ENCODE peak calls at places on chromosomes 2 and 18, in five cellular contexts. F is K562, T is HCT116, W is GM12878, S is H1. L is an unnamed sample.

GRCh38 chr18:68262697-68263293 is 452.1 kb downstream of the TMX3 start:
- DNase-seq in F (no peak), S (no peak), W (no peak), T (no peak), L (no peak)

GRCh38 chr18:77448046-77448445 is 198.4 kb downstream of the GALR1 start:
- DNase-seq in T (no peak), W (no peak), S (no peak), F (no peak), L (no peak)

GRCh38 chr2:57141269-57141668 is 905.3 kb upstream of the VRK2 start:
- DNase-seq in F (no peak), W (no peak), T (no peak), S (no peak), L (no peak)

GRCh38 chr2:74227646-74228045 is 29.2 kb downstream of the MTHFD2 start:
- DNase-seq in T (no peak), W (no peak), S (no peak), F (peak), L (no peak)

GRCh38 chr18:23502516-23503037 is 734 bp upstream of the RMC1 start:
- DNase-seq in T (no peak), F (peak), W (no peak), S (no peak), L (no peak)

GRCh38 chr2:204487447-204488229 is 57.6 kb upstream of the PARD3B start:
- DNase-seq in T (no peak), S (no peak), F (no peak), W (no peak), L (no peak)

GRCh38 chr18:13688191-13689136 is 37.9 kb downstream of the FAM210A start:
- DNase-seq in W (no peak), T (no peak), S (no peak), F (no peak), L (no peak)

GRCh38 chr2:168198476-168199192 is 48.8 kb downstream of the STK39 start:
- DNase-seq in W (no peak), F (no peak), T (peak), S (no peak), L (no peak)

GRCh38 chr18:55908790-55909408 is 320.9 kb upstream of the TCF4 start:
- DNase-seq in F (no peak), T (no peak), S (no peak), W (no peak), L (no peak)

GRCh38 chr2:29802976-29803375 is 118.4 kb downstream of the ALK start:
- DNase-seq in T (no peak), S (no peak), F (no peak), W (no peak), L (no peak)

GRCh38 chr2:107363811-107364210 is 462.9 kb upstream of the RGPD4 start:
- DNase-seq in F (no peak), T (no peak), S (no peak), W (no peak), L (no peak)

GRCh38 chr2:230798769-230799399 is 65.9 kb upstream of the ITM2C start:
- DNase-seq in W (no peak), T (no peak), F (peak), S (no peak), L (peak)

GRCh38 chr18:33804258-33804657 is 226.2 kb downstream of the ASXL3 start:
- DNase-seq in S (no peak), T (no peak), F (peak), W (no peak), L (peak)

GRCh38 chr18:55319517-55319905 is 268.5 kb downstream of the TCF4 start:
- DNase-seq in W (no peak), S (no peak), F (no peak), T (no peak), L (no peak)

GRCh38 chr2:68726608-68727367 is 7.8 kb upstream of the ARHGAP25 start:
- DNase-seq in F (no peak), S (no peak), T (no peak), W (peak), L (no peak)

GRCh38 chr2:16508061-16508851 is 157.4 kb downstream of the CYRIA start:
- DNase-seq in T (no peak), F (peak), W (no peak), S (peak), L (peak)

GRCh38 chr2:169712791-169713227 is 18.5 kb downstream of the PHOSPHO2 start:
- DNase-seq in S (no peak), F (no peak), T (no peak), W (no peak), L (no peak)

GRCh38 chr2:222448806-222449205 is 24.5 kb downstream of the SGPP2 start:
- DNase-seq in S (no peak), T (no peak), W (no peak), F (no peak), L (no peak)

GRCh38 chr2:164030623-164031022 is 294.8 kb upstream of the FIGN start:
- DNase-seq in S (no peak), W (no peak), F (no peak), T (no peak), L (no peak)

GRCh38 chr18:621181-621580 is 24.4 kb downstream of the CLUL1 start:
- DNase-seq in F (peak), W (no peak), T (no peak), S (no peak), L (no peak)

GRCh38 chr2:109028738-109029443 is 39.9 kb upstream of the EDAR start:
- DNase-seq in S (no peak), W (no peak), T (no peak), F (no peak), L (no peak)

GRCh38 chr2:19189391-19189790 is 169.0 kb downstream of the OSR1 start:
- DNase-seq in F (no peak), T (no peak), W (no peak), S (no peak), L (no peak)

GRCh38 chr18:59141294-59142068 is 1.8 kb downstream of the SEC11C start:
- DNase-seq in W (no peak), T (no peak), S (no peak), F (no peak), L (no peak)

GRCh38 chr2:121803503-121803902 is 48.1 kb downstream of the TSN start:
- DNase-seq in W (no peak), T (no peak), S (no peak), F (no peak), L (no peak)

GRCh38 chr18:45997689-45998088 is 30.6 kb upstream of the EPG5 start:
- DNase-seq in T (no peak), W (no peak), F (no peak), S (no peak), L (no peak)

GRCh38 chr2:208807756-208808155 is 401.2 kb downstream of the PTH2R start:
- DNase-seq in W (no peak), S (no peak), F (no peak), T (no peak), L (no peak)

GRCh38 chr2:101064868-101065549 is 62.9 kb downstream of the RPL31 start:
- DNase-seq in T (peak), F (no peak), S (no peak), W (no peak), L (no peak)

GRCh38 chr2:129717560-129718128 is 261.8 kb upstream of the RAB6C start:
- DNase-seq in T (no peak), S (peak), W (no peak), F (no peak), L (no peak)

GRCh38 chr2:95799892-95800291 is 191.7 kb downstream of the ANKRD36C start:
- DNase-seq in W (no peak), S (no peak), T (no peak), F (no peak), L (no peak)

GRCh38 chr18:28357785-28358401 is 181.0 kb upstream of the CDH2 start:
- DNase-seq in S (no peak), F (peak), W (no peak), T (peak), L (peak)

GRCh38 chr2:12718662-12719399 is 2.1 kb downstream of the TRIB2 start:
- DNase-seq in F (peak), W (no peak), T (no peak), S (peak), L (no peak)

GRCh38 chr18:21458788-21459187 is 141.7 kb downstream of the ESCO1 start:
- DNase-seq in F (no peak), T (no peak), S (no peak), W (no peak), L (no peak)

GRCh38 chr2:10412380-10412779 is 35.7 kb downstream of the ODC1 start:
- DNase-seq in W (no peak), T (no peak), F (peak), S (peak), L (peak)

GRCh38 chr2:43039376-43040080 is 186.9 kb downstream of the ZFP36L2 start:
- DNase-seq in T (no peak), F (no peak), S (no peak), W (no peak), L (no peak)

GRCh38 chr2:147451902-147452515 is 392.8 kb upstream of the ACVR2A start:
- DNase-seq in W (no peak), S (no peak), F (no peak), T (no peak), L (no peak)

GRCh38 chr2:72096181-72096580 is 51.5 kb downstream of the CYP26B1 start:
- DNase-seq in T (no peak), F (no peak), S (no peak), W (no peak), L (no peak)

GRCh38 chr2:63581266-63581961 is 6.9 kb downstream of the WDPCP start:
- DNase-seq in T (no peak), W (no peak), F (no peak), S (no peak), L (no peak)

GRCh38 chr2:19711470-19712372 is 190.1 kb downstream of the TTC32 start:
- DNase-seq in W (no peak), F (no peak), S (no peak), T (peak), L (peak)

GRCh38 chr2:129888896-129889295 is 90.6 kb upstream of the RAB6C start:
- DNase-seq in W (no peak), S (no peak), T (no peak), F (no peak), L (no peak)

GRCh38 chr2:206176886-206177285 is 17.2 kb downstream of the EEF1B2 start:
- DNase-seq in S (no peak), F (no peak), T (no peak), W (no peak), L (no peak)
- TF ChIP-seq JUND in S (no peak), F (no peak), T (no peak), W (no peak), L (no peak)

DNA sequence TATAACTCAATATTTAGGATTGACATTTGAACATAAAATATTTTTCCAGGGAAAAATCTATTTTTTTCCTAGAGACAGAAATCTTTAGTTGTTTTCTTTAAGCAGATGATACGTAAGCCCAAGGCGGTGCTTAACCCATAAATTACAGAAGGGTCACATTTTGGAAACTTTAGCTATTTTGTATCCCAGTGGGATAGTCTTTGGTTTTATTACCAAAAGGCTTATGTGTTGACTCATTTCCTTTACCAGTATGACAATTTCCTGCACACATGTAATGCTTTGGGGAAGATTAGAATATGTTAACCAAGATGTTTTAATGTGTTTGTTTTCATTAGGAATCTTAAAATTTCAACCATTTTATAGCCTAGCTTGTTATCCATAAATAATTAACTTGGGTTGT is 24.8 kb downstream of the DYNC1I2 start:
- DNase-seq in T (no peak), F (no peak), S (no peak), W (no peak), L (no peak)
- TF ChIP-seq JUND in T (no peak), F (no peak), S (no peak), W (no peak), L (no peak)

DNA sequence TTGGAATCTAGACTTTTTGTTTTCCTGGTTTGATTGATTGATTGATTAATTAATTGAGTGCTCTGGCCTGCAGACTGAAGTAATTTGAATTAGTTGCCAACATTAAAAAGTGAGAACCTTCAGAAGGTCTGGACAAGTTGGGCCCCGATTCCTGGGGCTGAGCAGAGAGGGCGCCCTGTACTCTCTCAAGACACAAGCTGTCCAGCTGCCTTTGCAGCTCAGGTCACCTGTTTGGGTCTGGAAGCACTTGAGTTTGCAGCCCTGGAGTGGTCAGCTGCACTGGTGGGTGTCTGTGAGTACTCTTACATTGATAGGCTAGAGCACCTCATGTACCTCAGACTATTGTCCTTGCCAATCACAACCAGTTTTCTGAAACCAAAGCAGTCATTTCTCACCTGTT is 22.7 kb upstream of the CELF4 start:
- DNase-seq in T (no peak), W (no peak), S (peak), F (no peak), L (no peak)
- TF ChIP-seq JUND in T (no peak), W (no peak), S (no peak), F (no peak), L (no peak)

DNA sequence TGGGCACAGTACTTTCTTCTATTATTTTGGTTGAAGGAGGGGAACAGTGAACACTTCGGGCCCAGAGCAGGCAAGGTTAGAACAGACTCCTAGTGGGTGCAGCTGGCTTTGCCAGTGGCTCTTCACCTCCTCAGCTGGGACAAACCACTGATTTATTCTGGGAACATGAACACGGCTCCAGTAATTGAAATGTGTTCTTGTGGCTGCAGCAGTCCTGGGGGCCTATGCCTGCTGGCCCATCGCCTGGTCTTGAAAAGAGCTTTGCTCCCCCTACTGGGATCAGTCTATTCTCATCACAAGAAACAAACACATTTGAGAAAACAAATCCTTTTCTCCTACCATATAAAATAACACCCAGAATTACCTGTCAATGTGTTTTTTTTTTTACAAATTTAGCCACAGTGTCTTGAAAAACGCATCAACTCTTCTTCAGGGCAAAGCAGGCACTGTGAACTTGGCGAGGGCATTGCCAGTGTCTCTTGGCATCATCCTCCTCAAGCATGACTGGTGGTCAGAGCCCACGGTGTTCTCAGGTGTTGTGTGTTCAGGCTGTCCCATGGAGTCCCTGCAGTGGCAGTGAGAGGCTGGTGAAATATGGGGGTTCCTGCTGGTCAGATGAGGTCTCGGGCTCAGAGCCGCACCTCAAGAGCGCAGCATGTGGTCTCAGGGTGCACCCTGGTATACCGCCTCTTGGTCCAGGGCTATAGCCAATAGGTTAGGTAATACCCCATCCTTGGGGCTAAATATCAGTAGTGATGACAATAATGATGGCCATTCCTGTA is 51.3 kb downstream of the RNF144A start:
- DNase-seq in W (no peak), S (no peak), F (no peak), T (no peak), L (no peak)
- TF ChIP-seq JUND in W (no peak), S (no peak), F (no peak), T (no peak), L (no peak)

DNA sequence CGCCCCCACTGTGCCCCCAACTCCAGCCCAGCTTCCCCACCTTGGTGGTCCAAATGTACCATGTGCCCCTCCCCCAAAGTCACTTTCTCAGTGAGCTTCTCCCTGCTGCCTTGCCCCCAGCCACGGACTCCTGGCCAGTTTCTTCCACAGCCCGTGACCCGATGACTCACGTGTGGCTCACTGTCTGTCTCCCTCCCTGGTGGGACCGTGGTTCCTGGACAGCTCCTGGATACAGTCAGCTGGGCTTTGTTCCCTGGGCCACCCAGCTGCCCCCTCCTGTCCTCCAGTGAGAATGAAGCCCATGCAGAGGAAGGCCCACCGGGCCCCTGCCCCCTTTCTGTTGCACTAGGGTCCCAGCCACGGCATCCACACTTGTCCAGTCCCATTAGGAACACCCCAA is 45.0 kb upstream of the CTDP1 start:
- DNase-seq in W (no peak), T (no peak), F (no peak), S (no peak), L (no peak)
- TF ChIP-seq JUND in W (no peak), T (no peak), F (no peak), S (no peak), L (no peak)

DNA sequence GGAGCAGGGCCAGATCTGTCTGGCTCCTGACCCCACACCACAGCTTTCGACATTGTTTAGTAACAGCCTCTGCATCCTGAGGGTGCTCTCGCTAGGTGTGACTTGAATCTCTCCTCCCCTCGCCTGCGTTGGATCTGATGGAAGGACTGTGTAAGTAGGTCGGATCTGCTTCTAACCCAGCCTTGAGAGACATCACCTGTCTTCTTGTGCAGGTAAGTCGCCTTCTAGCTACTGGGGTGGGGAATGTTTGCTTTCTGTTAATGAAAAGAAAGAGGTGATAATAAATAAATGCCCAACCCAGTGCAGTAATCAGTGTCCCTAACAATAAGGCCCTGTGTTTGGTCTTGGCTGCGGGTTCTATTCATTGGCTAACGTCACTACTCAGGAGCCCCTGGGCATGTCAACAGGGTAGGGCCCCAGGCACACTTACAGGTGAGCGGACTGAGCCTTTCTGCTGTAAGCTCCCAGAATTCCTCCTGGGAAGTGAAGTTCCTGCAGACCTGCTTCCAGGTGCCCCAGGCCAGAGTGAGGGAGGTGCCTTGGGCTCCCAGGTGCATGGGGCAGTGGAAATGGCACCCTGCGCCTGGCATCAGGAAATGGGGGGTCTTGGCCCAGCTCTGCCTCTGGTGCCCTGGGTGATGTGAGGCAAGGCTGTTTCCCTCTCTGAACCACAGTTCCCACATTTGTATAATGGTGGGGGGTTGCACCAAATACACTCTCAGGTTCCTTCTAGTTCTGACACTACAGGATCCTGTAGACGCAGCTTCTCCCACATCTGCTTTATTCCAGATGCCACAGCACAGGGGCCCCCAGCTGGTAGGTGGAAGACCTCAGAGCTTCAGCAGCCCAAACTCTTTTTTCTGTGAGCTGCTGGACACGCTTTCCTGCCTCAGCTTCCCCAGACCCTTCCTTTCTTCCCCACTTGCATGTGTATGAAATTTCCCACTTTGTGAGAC is 11.2 kb upstream of the FOSL2 start:
- DNase-seq in T (no peak), W (no peak), S (no peak), F (no peak), L (no peak)
- TF ChIP-seq JUND in T (no peak), W (no peak), S (no peak), F (no peak), L (no peak)

L was measured in T47D.